ENCODE peak calls at places on chromosomes 12 and 14, in four cellular contexts. One of them, this sample, is unnamed.

GRCh38 chr12:79964100-79964627 is 29.3 kb upstream of the PPP1R12A start:
- DNase-seq in EL: no peak
- DNase-seq in WTC11: no peak
- DNase-seq in stimulated activated CD4-positive, alpha-beta T cell treated with anti-CD3 and anti-CD28 coated beads, Interleukin-15, amount 100 ng/mL, for 1 hour: no peak
- DNase-seq in this sample: no peak

GRCh38 chr12:6057693-6058092 is 66.8 kb downstream of the VWF start:
- DNase-seq in EL: no peak
- DNase-seq in WTC11: peak
- DNase-seq in stimulated activated CD4-positive, alpha-beta T cell treated with anti-CD3 and anti-CD28 coated beads, Interleukin-15, amount 100 ng/mL, for 1 hour: no peak
- DNase-seq in this sample: no peak

GRCh38 chr14:96584199-96584906 is 82.2 kb downstream of the PAPOLA start:
- DNase-seq in EL: peak
- DNase-seq in WTC11: peak
- DNase-seq in stimulated activated CD4-positive, alpha-beta T cell treated with anti-CD3 and anti-CD28 coated beads, Interleukin-15, amount 100 ng/mL, for 1 hour: peak
- DNase-seq in this sample: no peak

GRCh38 chr14:76755610-76756390 is 5.5 kb upstream of the VASH1 start:
- DNase-seq in EL: no peak
- DNase-seq in WTC11: no peak
- DNase-seq in stimulated activated CD4-positive, alpha-beta T cell treated with anti-CD3 and anti-CD28 coated beads, Interleukin-15, amount 100 ng/mL, for 1 hour: no peak
- DNase-seq in this sample: no peak

GRCh38 chr14:49977126-49977841 is 84.4 kb downstream of the ARF6 start:
- DNase-seq in EL: no peak
- DNase-seq in WTC11: no peak
- DNase-seq in stimulated activated CD4-positive, alpha-beta T cell treated with anti-CD3 and anti-CD28 coated beads, Interleukin-15, amount 100 ng/mL, for 1 hour: peak
- DNase-seq in this sample: no peak

GRCh38 chr12:51269174-51270066 is 795 bp downstream of the SMAGP start:
- DNase-seq in EL: peak
- DNase-seq in WTC11: peak
- DNase-seq in stimulated activated CD4-positive, alpha-beta T cell treated with anti-CD3 and anti-CD28 coated beads, Interleukin-15, amount 100 ng/mL, for 1 hour: peak
- DNase-seq in this sample: peak

GRCh38 chr12:45547822-45548221 is 181.7 kb upstream of the ARID2 start:
- DNase-seq in EL: peak
- DNase-seq in WTC11: no peak
- DNase-seq in stimulated activated CD4-positive, alpha-beta T cell treated with anti-CD3 and anti-CD28 coated beads, Interleukin-15, amount 100 ng/mL, for 1 hour: no peak
- DNase-seq in this sample: no peak

GRCh38 chr12:54967461-54967860 is 17.1 kb downstream of the TESPA1 start:
- DNase-seq in EL: no peak
- DNase-seq in WTC11: no peak
- DNase-seq in stimulated activated CD4-positive, alpha-beta T cell treated with anti-CD3 and anti-CD28 coated beads, Interleukin-15, amount 100 ng/mL, for 1 hour: no peak
- DNase-seq in this sample: no peak

GRCh38 chr14:64760916-64761315 is 56.7 kb downstream of the PLEKHG3 start:
- DNase-seq in EL: no peak
- DNase-seq in WTC11: no peak
- DNase-seq in stimulated activated CD4-positive, alpha-beta T cell treated with anti-CD3 and anti-CD28 coated beads, Interleukin-15, amount 100 ng/mL, for 1 hour: no peak
- DNase-seq in this sample: no peak